ENCODE peak calls at places on chromosomes 5 and 9, in seven cellular contexts. One of them, this sample, is unnamed.

GRCh38 chr5:67619235-67619634 is 422.6 kb upstream of the CD180 start:
- DNase-seq in mammary epithelial cell: peak
- DNase-seq in NCI-H460: no peak
- DNase-seq in amygdala: no peak
- DNase-seq in activated T-helper 1 cell treated with anti-CD3 and anti-CD28 coated beads, Interleukin-2, amount 50 U/mL, for 16 hours: no peak
- DNase-seq in T follicular helper cell: no peak
- DNase-seq in memory B cell: no peak
- DNase-seq in this sample: no peak

GRCh38 chr5:168328804-168329203 is 37.4 kb downstream of the WWC1 start:
- DNase-seq in mammary epithelial cell: no peak
- DNase-seq in NCI-H460: no peak
- DNase-seq in amygdala: no peak
- DNase-seq in activated T-helper 1 cell treated with anti-CD3 and anti-CD28 coated beads, Interleukin-2, amount 50 U/mL, for 16 hours: no peak
- DNase-seq in T follicular helper cell: no peak
- DNase-seq in memory B cell: no peak
- DNase-seq in this sample: no peak

GRCh38 chr5:148912714-148913398 is 86.4 kb downstream of the ADRB2 start:
- DNase-seq in mammary epithelial cell: peak
- DNase-seq in NCI-H460: peak
- DNase-seq in amygdala: no peak
- DNase-seq in activated T-helper 1 cell treated with anti-CD3 and anti-CD28 coated beads, Interleukin-2, amount 50 U/mL, for 16 hours: no peak
- DNase-seq in T follicular helper cell: no peak
- DNase-seq in memory B cell: no peak
- DNase-seq in this sample: peak

GRCh38 chr9:71638627-71639026 is 129.7 kb downstream of the CEMIP2 start:
- DNase-seq in mammary epithelial cell: no peak
- DNase-seq in NCI-H460: peak
- DNase-seq in amygdala: peak
- DNase-seq in activated T-helper 1 cell treated with anti-CD3 and anti-CD28 coated beads, Interleukin-2, amount 50 U/mL, for 16 hours: no peak
- DNase-seq in T follicular helper cell: no peak
- DNase-seq in memory B cell: peak
- DNase-seq in this sample: peak

GRCh38 chr9:35599763-35600604 is 5.1 kb upstream of the TESK1 start:
- DNase-seq in mammary epithelial cell: no peak
- DNase-seq in NCI-H460: no peak
- DNase-seq in amygdala: no peak
- DNase-seq in activated T-helper 1 cell treated with anti-CD3 and anti-CD28 coated beads, Interleukin-2, amount 50 U/mL, for 16 hours: no peak
- DNase-seq in T follicular helper cell: no peak
- DNase-seq in memory B cell: no peak
- DNase-seq in this sample: peak

GRCh38 chr9:71766663-71767062 is 1.6 kb downstream of the CEMIP2 start:
- DNase-seq in mammary epithelial cell: peak
- DNase-seq in NCI-H460: no peak
- DNase-seq in amygdala: no peak
- DNase-seq in activated T-helper 1 cell treated with anti-CD3 and anti-CD28 coated beads, Interleukin-2, amount 50 U/mL, for 16 hours: no peak
- DNase-seq in T follicular helper cell: no peak
- DNase-seq in memory B cell: no peak
- DNase-seq in this sample: no peak

GRCh38 chr9:76691761-76692313 is 72.4 kb upstream of the PCA3 start:
- DNase-seq in mammary epithelial cell: no peak
- DNase-seq in NCI-H460: no peak
- DNase-seq in amygdala: peak
- DNase-seq in activated T-helper 1 cell treated with anti-CD3 and anti-CD28 coated beads, Interleukin-2, amount 50 U/mL, for 16 hours: no peak
- DNase-seq in T follicular helper cell: no peak
- DNase-seq in memory B cell: no peak
- DNase-seq in this sample: no peak

GRCh38 chr5:104903941-104904340 is 1341.4 kb upstream of the NUDT12 start:
- DNase-seq in mammary epithelial cell: no peak
- DNase-seq in NCI-H460: no peak
- DNase-seq in amygdala: no peak
- DNase-seq in activated T-helper 1 cell treated with anti-CD3 and anti-CD28 coated beads, Interleukin-2, amount 50 U/mL, for 16 hours: no peak
- DNase-seq in T follicular helper cell: no peak
- DNase-seq in memory B cell: no peak
- DNase-seq in this sample: no peak

GRCh38 chr5:173307695-173308094 is 20.5 kb downstream of the STC2 start:
- DNase-seq in mammary epithelial cell: no peak
- DNase-seq in NCI-H460: no peak
- DNase-seq in amygdala: no peak
- DNase-seq in activated T-helper 1 cell treated with anti-CD3 and anti-CD28 coated beads, Interleukin-2, amount 50 U/mL, for 16 hours: no peak
- DNase-seq in T follicular helper cell: no peak
- DNase-seq in memory B cell: no peak
- DNase-seq in this sample: no peak

GRCh38 chr9:18256574-18256973 is 217.4 kb upstream of the ADAMTSL1 start:
- DNase-seq in mammary epithelial cell: no peak
- DNase-seq in NCI-H460: peak
- DNase-seq in amygdala: no peak
- DNase-seq in activated T-helper 1 cell treated with anti-CD3 and anti-CD28 coated beads, Interleukin-2, amount 50 U/mL, for 16 hours: no peak
- DNase-seq in T follicular helper cell: no peak
- DNase-seq in memory B cell: no peak
- DNase-seq in this sample: peak

GRCh38 chr9:12659220-12659619 is 34.0 kb upstream of the TYRP1 start:
- DNase-seq in mammary epithelial cell: peak
- DNase-seq in NCI-H460: no peak
- DNase-seq in amygdala: no peak
- DNase-seq in activated T-helper 1 cell treated with anti-CD3 and anti-CD28 coated beads, Interleukin-2, amount 50 U/mL, for 16 hours: no peak
- DNase-seq in T follicular helper cell: no peak
- DNase-seq in memory B cell: no peak
- DNase-seq in this sample: no peak

GRCh38 chr5:30113542-30113941 is 1079.9 kb upstream of the CDH6 start:
- DNase-seq in mammary epithelial cell: no peak
- DNase-seq in NCI-H460: no peak
- DNase-seq in amygdala: no peak
- DNase-seq in activated T-helper 1 cell treated with anti-CD3 and anti-CD28 coated beads, Interleukin-2, amount 50 U/mL, for 16 hours: no peak
- DNase-seq in T follicular helper cell: no peak
- DNase-seq in memory B cell: no peak
- DNase-seq in this sample: peak

GRCh38 chr9:113999256-114000062 is 78.6 kb downstream of the AMBP start:
- DNase-seq in mammary epithelial cell: no peak
- DNase-seq in NCI-H460: no peak
- DNase-seq in amygdala: no peak
- DNase-seq in activated T-helper 1 cell treated with anti-CD3 and anti-CD28 coated beads, Interleukin-2, amount 50 U/mL, for 16 hours: no peak
- DNase-seq in T follicular helper cell: no peak
- DNase-seq in memory B cell: peak
- DNase-seq in this sample: no peak

GRCh38 chr9:80885894-80886293 is 803.5 kb downstream of the TLE1 start:
- DNase-seq in mammary epithelial cell: no peak
- DNase-seq in NCI-H460: no peak
- DNase-seq in amygdala: peak
- DNase-seq in activated T-helper 1 cell treated with anti-CD3 and anti-CD28 coated beads, Interleukin-2, amount 50 U/mL, for 16 hours: no peak
- DNase-seq in T follicular helper cell: no peak
- DNase-seq in memory B cell: no peak
- DNase-seq in this sample: peak

GRCh38 chr5:58974083-58974482 is 391.2 kb downstream of the RAB3C start:
- DNase-seq in mammary epithelial cell: no peak
- DNase-seq in NCI-H460: peak
- DNase-seq in amygdala: no peak
- DNase-seq in activated T-helper 1 cell treated with anti-CD3 and anti-CD28 coated beads, Interleukin-2, amount 50 U/mL, for 16 hours: no peak
- DNase-seq in T follicular helper cell: no peak
- DNase-seq in memory B cell: no peak
- DNase-seq in this sample: no peak

GRCh38 chr5:139641116-139642080 is 6.8 kb upstream of the CXXC5 start:
- DNase-seq in mammary epithelial cell: no peak
- DNase-seq in NCI-H460: no peak
- DNase-seq in amygdala: no peak
- DNase-seq in activated T-helper 1 cell treated with anti-CD3 and anti-CD28 coated beads, Interleukin-2, amount 50 U/mL, for 16 hours: no peak
- DNase-seq in T follicular helper cell: no peak
- DNase-seq in memory B cell: no peak
- DNase-seq in this sample: no peak

GRCh38 chr5:93252165-93252564 is 328.9 kb downstream of the NR2F1-AS1 start:
- DNase-seq in mammary epithelial cell: no peak
- DNase-seq in NCI-H460: no peak
- DNase-seq in amygdala: no peak
- DNase-seq in activated T-helper 1 cell treated with anti-CD3 and anti-CD28 coated beads, Interleukin-2, amount 50 U/mL, for 16 hours: no peak
- DNase-seq in T follicular helper cell: no peak
- DNase-seq in memory B cell: no peak
- DNase-seq in this sample: peak

GRCh38 chr5:101153526-101153925 is 250.4 kb upstream of the ST8SIA4 start:
- DNase-seq in mammary epithelial cell: no peak
- DNase-seq in NCI-H460: no peak
- DNase-seq in amygdala: no peak
- DNase-seq in activated T-helper 1 cell treated with anti-CD3 and anti-CD28 coated beads, Interleukin-2, amount 50 U/mL, for 16 hours: no peak
- DNase-seq in T follicular helper cell: no peak
- DNase-seq in memory B cell: no peak
- DNase-seq in this sample: no peak

GRCh38 chr9:73200694-73201432 is 49.2 kb downstream of the ANXA1 start:
- DNase-seq in mammary epithelial cell: no peak
- DNase-seq in NCI-H460: peak
- DNase-seq in amygdala: no peak
- DNase-seq in activated T-helper 1 cell treated with anti-CD3 and anti-CD28 coated beads, Interleukin-2, amount 50 U/mL, for 16 hours: no peak
- DNase-seq in T follicular helper cell: no peak
- DNase-seq in memory B cell: no peak
- DNase-seq in this sample: peak

GRCh38 chr5:116032094-116032517 is at the start of gene ARL14EPL:
- DNase-seq in mammary epithelial cell: peak
- DNase-seq in NCI-H460: peak
- DNase-seq in amygdala: no peak
- DNase-seq in activated T-helper 1 cell treated with anti-CD3 and anti-CD28 coated beads, Interleukin-2, amount 50 U/mL, for 16 hours: no peak
- DNase-seq in T follicular helper cell: no peak
- DNase-seq in memory B cell: no peak
- DNase-seq in this sample: peak

GRCh38 chr5:131610198-131611063 is 24.6 kb downstream of the RAPGEF6 start:
- DNase-seq in mammary epithelial cell: peak
- DNase-seq in NCI-H460: no peak
- DNase-seq in amygdala: no peak
- DNase-seq in activated T-helper 1 cell treated with anti-CD3 and anti-CD28 coated beads, Interleukin-2, amount 50 U/mL, for 16 hours: no peak
- DNase-seq in T follicular helper cell: no peak
- DNase-seq in memory B cell: no peak
- DNase-seq in this sample: peak

GRCh38 chr5:134511796-134512660 is 13.4 kb upstream of the JADE2 start:
- DNase-seq in mammary epithelial cell: peak
- DNase-seq in NCI-H460: peak
- DNase-seq in amygdala: peak
- DNase-seq in activated T-helper 1 cell treated with anti-CD3 and anti-CD28 coated beads, Interleukin-2, amount 50 U/mL, for 16 hours: no peak
- DNase-seq in T follicular helper cell: no peak
- DNase-seq in memory B cell: no peak
- DNase-seq in this sample: peak

GRCh38 chr9:86990276-86990675 is 43.0 kb upstream of the GAS1 start:
- DNase-seq in mammary epithelial cell: no peak
- DNase-seq in NCI-H460: no peak
- DNase-seq in amygdala: no peak
- DNase-seq in activated T-helper 1 cell treated with anti-CD3 and anti-CD28 coated beads, Interleukin-2, amount 50 U/mL, for 16 hours: no peak
- DNase-seq in T follicular helper cell: no peak
- DNase-seq in memory B cell: no peak
- DNase-seq in this sample: peak

GRCh38 chr5:91541696-91542095 is 158.6 kb upstream of the ARRDC3 start:
- DNase-seq in mammary epithelial cell: peak
- DNase-seq in NCI-H460: no peak
- DNase-seq in amygdala: no peak
- DNase-seq in activated T-helper 1 cell treated with anti-CD3 and anti-CD28 coated beads, Interleukin-2, amount 50 U/mL, for 16 hours: no peak
- DNase-seq in T follicular helper cell: no peak
- DNase-seq in memory B cell: no peak
- DNase-seq in this sample: peak

GRCh38 chr9:2787065-2787464 is 56.8 kb downstream of the PUM3 start:
- DNase-seq in mammary epithelial cell: peak
- DNase-seq in NCI-H460: no peak
- DNase-seq in amygdala: no peak
- DNase-seq in activated T-helper 1 cell treated with anti-CD3 and anti-CD28 coated beads, Interleukin-2, amount 50 U/mL, for 16 hours: no peak
- DNase-seq in T follicular helper cell: no peak
- DNase-seq in memory B cell: no peak
- DNase-seq in this sample: peak

GRCh38 chr9:33374634-33375237 is 27.6 kb downstream of the AQP7 start:
- DNase-seq in mammary epithelial cell: peak
- DNase-seq in NCI-H460: peak
- DNase-seq in amygdala: peak
- DNase-seq in activated T-helper 1 cell treated with anti-CD3 and anti-CD28 coated beads, Interleukin-2, amount 50 U/mL, for 16 hours: peak
- DNase-seq in T follicular helper cell: peak
- DNase-seq in memory B cell: peak
- DNase-seq in this sample: peak

GRCh38 chr5:7638456-7638855 is 212.5 kb downstream of the CFAP90 start:
- DNase-seq in mammary epithelial cell: no peak
- DNase-seq in NCI-H460: no peak
- DNase-seq in amygdala: no peak
- DNase-seq in activated T-helper 1 cell treated with anti-CD3 and anti-CD28 coated beads, Interleukin-2, amount 50 U/mL, for 16 hours: no peak
- DNase-seq in T follicular helper cell: no peak
- DNase-seq in memory B cell: no peak
- DNase-seq in this sample: no peak

GRCh38 chr9:114080195-114080772 is 2.2 kb upstream of the AMBP start:
- DNase-seq in mammary epithelial cell: no peak
- DNase-seq in NCI-H460: no peak
- DNase-seq in amygdala: no peak
- DNase-seq in activated T-helper 1 cell treated with anti-CD3 and anti-CD28 coated beads, Interleukin-2, amount 50 U/mL, for 16 hours: no peak
- DNase-seq in T follicular helper cell: no peak
- DNase-seq in memory B cell: no peak
- DNase-seq in this sample: no peak

GRCh38 chr5:73497537-73498056 is 645 bp upstream of the BTF3 start:
- DNase-seq in mammary epithelial cell: no peak
- DNase-seq in NCI-H460: no peak
- DNase-seq in amygdala: no peak
- DNase-seq in activated T-helper 1 cell treated with anti-CD3 and anti-CD28 coated beads, Interleukin-2, amount 50 U/mL, for 16 hours: no peak
- DNase-seq in T follicular helper cell: no peak
- DNase-seq in memory B cell: no peak
- DNase-seq in this sample: no peak

GRCh38 chr9:107351382-107352045 is 68.4 kb downstream of the RAD23B start:
- DNase-seq in mammary epithelial cell: peak
- DNase-seq in NCI-H460: no peak
- DNase-seq in amygdala: no peak
- DNase-seq in activated T-helper 1 cell treated with anti-CD3 and anti-CD28 coated beads, Interleukin-2, amount 50 U/mL, for 16 hours: no peak
- DNase-seq in T follicular helper cell: no peak
- DNase-seq in memory B cell: no peak
- DNase-seq in this sample: no peak

GRCh38 chr5:134127376-134127861 is 12.9 kb downstream of the TCF7 start:
- DNase-seq in mammary epithelial cell: peak
- DNase-seq in NCI-H460: no peak
- DNase-seq in amygdala: no peak
- DNase-seq in activated T-helper 1 cell treated with anti-CD3 and anti-CD28 coated beads, Interleukin-2, amount 50 U/mL, for 16 hours: no peak
- DNase-seq in T follicular helper cell: peak
- DNase-seq in memory B cell: no peak
- DNase-seq in this sample: peak

GRCh38 chr9:135468866-135469521 is 10.6 kb upstream of the PPP1R26 start:
- DNase-seq in mammary epithelial cell: no peak
- DNase-seq in NCI-H460: peak
- DNase-seq in amygdala: no peak
- DNase-seq in activated T-helper 1 cell treated with anti-CD3 and anti-CD28 coated beads, Interleukin-2, amount 50 U/mL, for 16 hours: no peak
- DNase-seq in T follicular helper cell: no peak
- DNase-seq in memory B cell: no peak
- DNase-seq in this sample: peak

GRCh38 chr5:110086658-110087388 is 397.1 kb downstream of the MAN2A1 start:
- DNase-seq in mammary epithelial cell: peak
- DNase-seq in NCI-H460: peak
- DNase-seq in amygdala: peak
- DNase-seq in activated T-helper 1 cell treated with anti-CD3 and anti-CD28 coated beads, Interleukin-2, amount 50 U/mL, for 16 hours: no peak
- DNase-seq in T follicular helper cell: peak
- DNase-seq in memory B cell: no peak
- DNase-seq in this sample: peak

GRCh38 chr5:179475211-179475840 is 75.0 kb upstream of the RUFY1 start:
- DNase-seq in mammary epithelial cell: no peak
- DNase-seq in NCI-H460: no peak
- DNase-seq in amygdala: no peak
- DNase-seq in activated T-helper 1 cell treated with anti-CD3 and anti-CD28 coated beads, Interleukin-2, amount 50 U/mL, for 16 hours: no peak
- DNase-seq in T follicular helper cell: no peak
- DNase-seq in memory B cell: no peak
- DNase-seq in this sample: no peak

This sample was measured in cardiac fibroblast.